ENCODE peak calls at places on chromosome 19, in seven cellular contexts. One of them, this sample, is unnamed.
A peak's percentile ranks its signal among the peaks of the same experiment; 100 is the strongest.

GRCh38 chr19:58196911-58197616 is 14.2 kb downstream of the ZNF274 start:
- DNase-seq in psoas muscle: no peak
- DNase-seq in amygdala: no peak
- DNase-seq in GM03348: no peak
- DNase-seq in activated naive CD4-positive, alpha-beta T cell: no peak
- DNase-seq in NCI-H1092: no peak
- DNase-seq in A172: peak; percentile 29
- DNase-seq in this sample: peak; percentile 53

GRCh38 chr19:45938733-45939319 is 24.2 kb upstream of the NANOS2 start:
- DNase-seq in psoas muscle: no peak
- DNase-seq in A172: no peak
- DNase-seq in amygdala: no peak
- DNase-seq in activated naive CD4-positive, alpha-beta T cell: no peak
- DNase-seq in GM03348: no peak
- DNase-seq in NCI-H1092: no peak
- DNase-seq in this sample: no peak

GRCh38 chr19:28961772-28962500 is 251.0 kb downstream of the UQCRFS1 start:
- DNase-seq in psoas muscle: no peak
- DNase-seq in activated naive CD4-positive, alpha-beta T cell: no peak
- DNase-seq in GM03348: peak; percentile 65
- DNase-seq in A172: no peak
- DNase-seq in NCI-H1092: no peak
- DNase-seq in amygdala: no peak
- DNase-seq in this sample: no peak

GRCh38 chr19:35288843-35289355 is 3.1 kb upstream of the MAG start:
- DNase-seq in A172: no peak
- DNase-seq in amygdala: no peak
- DNase-seq in psoas muscle: no peak
- DNase-seq in GM03348: no peak
- DNase-seq in activated naive CD4-positive, alpha-beta T cell: no peak
- DNase-seq in NCI-H1092: no peak
- DNase-seq in this sample: no peak

GRCh38 chr19:5128251-5128931 is 159.5 kb downstream of the KDM4B start:
- DNase-seq in GM03348: peak; percentile 88
- DNase-seq in psoas muscle: peak; percentile 56
- DNase-seq in activated naive CD4-positive, alpha-beta T cell: no peak
- DNase-seq in amygdala: no peak
- DNase-seq in NCI-H1092: no peak
- DNase-seq in A172: peak; percentile 61
- DNase-seq in this sample: no peak

GRCh38 chr19:15469513-15470297 is 5.4 kb upstream of the RASAL3 start:
- DNase-seq in NCI-H1092: no peak
- DNase-seq in GM03348: peak; percentile 46
- DNase-seq in psoas muscle: no peak
- DNase-seq in A172: no peak
- DNase-seq in amygdala: no peak
- DNase-seq in activated naive CD4-positive, alpha-beta T cell: no peak
- DNase-seq in this sample: no peak

GRCh38 chr19:14145381-14145780 is 9.0 kb upstream of the ASF1B start:
- DNase-seq in amygdala: no peak
- DNase-seq in activated naive CD4-positive, alpha-beta T cell: no peak
- DNase-seq in NCI-H1092: no peak
- DNase-seq in A172: no peak
- DNase-seq in psoas muscle: no peak
- DNase-seq in GM03348: no peak
- DNase-seq in this sample: no peak

GRCh38 chr19:48963371-48964204 is 1.5 kb upstream of the FTL start:
- DNase-seq in A172: peak; percentile 56
- DNase-seq in activated naive CD4-positive, alpha-beta T cell: peak; percentile 27
- DNase-seq in NCI-H1092: no peak
- DNase-seq in amygdala: peak; percentile 67
- DNase-seq in GM03348: peak; percentile 83
- DNase-seq in psoas muscle: peak; percentile 80
- DNase-seq in this sample: peak; percentile 84

GRCh38 chr19:56942749-56943148 is 102.2 kb upstream of the PEG3 start:
- DNase-seq in amygdala: no peak
- DNase-seq in NCI-H1092: no peak
- DNase-seq in GM03348: peak; percentile 14
- DNase-seq in activated naive CD4-positive, alpha-beta T cell: peak; percentile 4
- DNase-seq in A172: no peak
- DNase-seq in psoas muscle: peak; percentile 21
- DNase-seq in this sample: no peak

GRCh38 chr19:39111593-39112199 is 13.9 kb upstream of the PAK4 start:
- DNase-seq in NCI-H1092: no peak
- DNase-seq in psoas muscle: no peak
- DNase-seq in A172: peak; percentile 34
- DNase-seq in amygdala: no peak
- DNase-seq in activated naive CD4-positive, alpha-beta T cell: no peak
- DNase-seq in GM03348: no peak
- DNase-seq in this sample: peak; percentile 12

GRCh38 chr19:56404705-56405056 is 549 bp downstream of the ZNF583 start:
- DNase-seq in NCI-H1092: no peak
- DNase-seq in activated naive CD4-positive, alpha-beta T cell: no peak
- DNase-seq in A172: no peak
- DNase-seq in psoas muscle: no peak
- DNase-seq in GM03348: no peak
- DNase-seq in amygdala: no peak
- DNase-seq in this sample: no peak

GRCh38 chr19:46533085-46534081 is 37.7 kb upstream of the PNMA8B start:
- DNase-seq in A172: no peak
- DNase-seq in GM03348: no peak
- DNase-seq in NCI-H1092: no peak
- DNase-seq in activated naive CD4-positive, alpha-beta T cell: no peak
- DNase-seq in psoas muscle: no peak
- DNase-seq in amygdala: peak; percentile 40
- DNase-seq in this sample: no peak

GRCh38 chr19:40502647-40503046 is 35.8 kb downstream of the SPTBN4 start:
- DNase-seq in NCI-H1092: no peak
- DNase-seq in psoas muscle: no peak
- DNase-seq in activated naive CD4-positive, alpha-beta T cell: no peak
- DNase-seq in A172: peak; percentile 14
- DNase-seq in amygdala: no peak
- DNase-seq in GM03348: no peak
- DNase-seq in this sample: no peak

GRCh38 chr19:19032420-19033175 is 719 bp downstream of the SUGP2 start:
- DNase-seq in NCI-H1092: peak; percentile 65
- DNase-seq in activated naive CD4-positive, alpha-beta T cell: peak; percentile 56
- DNase-seq in A172: peak; percentile 95
- DNase-seq in GM03348: peak; percentile 94
- DNase-seq in amygdala: peak; percentile 89
- DNase-seq in psoas muscle: peak; percentile 91
- DNase-seq in this sample: peak; percentile 98

GRCh38 chr19:8017808-8018207 is 12.4 kb upstream of the ELAVL1 start:
- DNase-seq in psoas muscle: no peak
- DNase-seq in A172: no peak
- DNase-seq in GM03348: no peak
- DNase-seq in amygdala: no peak
- DNase-seq in activated naive CD4-positive, alpha-beta T cell: no peak
- DNase-seq in NCI-H1092: no peak
- DNase-seq in this sample: no peak

GRCh38 chr19:3910105-3910504 is 22.8 kb upstream of the NMRK2 start:
- DNase-seq in activated naive CD4-positive, alpha-beta T cell: no peak
- DNase-seq in GM03348: no peak
- DNase-seq in psoas muscle: no peak
- DNase-seq in A172: no peak
- DNase-seq in amygdala: no peak
- DNase-seq in NCI-H1092: no peak
- DNase-seq in this sample: no peak

This sample was measured in RPMI7951.